ENCODE peak calls at places on chromosomes 11 and 22, in ten cellular contexts. N is spleen; S is fibroblast of lung; K is coronary artery; W is RWPE1; V is Calu3; F is body of pancreas; C is endothelial cell of umbilical vein; T is activated CD8-positive, alpha-beta T cell treated with anti-CD3 and anti-CD28 coated beads for 36 hours; P is CD8-positive, alpha-beta T cell. R is an unnamed sample.

GRCh38 chr11:27214713-27215112 is 148.3 kb downstream of the CCDC34 start:
- DNase-seq in T (no peak), W (no peak), P (no peak), V (no peak), N (no peak), K (no peak), C (no peak), F (no peak), S (no peak), R (no peak)

GRCh38 chr11:6483015-6483414 is 1.7 kb downstream of the TIMM10B start:
- DNase-seq in V (no peak), F (no peak), K (no peak), P (no peak), C (no peak), N (no peak), W (no peak), S (no peak), T (no peak), R (no peak)

GRCh38 chr11:38456371-38456770 is 1858.3 kb upstream of the RAG2 start:
- DNase-seq in T (no peak), K (no peak), W (peak; percentile 12), F (no peak), C (no peak), P (no peak), V (no peak), S (peak; percentile 31), N (no peak), R (no peak)

GRCh38 chr11:126607374-126607773 is 251.9 kb downstream of the ST3GAL4 start:
- DNase-seq in S (peak; percentile 37), P (no peak), N (no peak), K (no peak), F (peak; percentile 72), T (peak; percentile 24), W (peak; percentile 68), V (peak; percentile 67), C (peak; percentile 5), R (peak; percentile 61)

GRCh38 chr11:17273668-17274321 is 2.7 kb upstream of the NUCB2 start:
- DNase-seq in F (no peak), P (no peak), C (no peak), V (no peak), W (no peak), N (no peak), K (no peak), T (peak; percentile 45), S (no peak), R (no peak)

GRCh38 chr22:41779889-41780505 is 20.5 kb upstream of the CCDC134 start:
- DNase-seq in V (no peak), P (no peak), C (no peak), F (no peak), T (peak; percentile 35), N (peak; percentile 38), S (no peak), K (no peak), W (no peak), R (no peak)

GRCh38 chr11:118939412-118939915 is 13.7 kb upstream of the BCL9L start:
- DNase-seq in P (no peak), W (no peak), F (no peak), K (no peak), V (no peak), N (no peak), S (no peak), T (no peak), C (no peak), R (no peak)

GRCh38 chr11:2737876-2738275 is 38.1 kb upstream of the KCNQ1OT1 start:
- DNase-seq in V (peak; percentile 17), F (no peak), N (no peak), P (no peak), S (peak; percentile 23), K (no peak), W (no peak), C (no peak), T (no peak), R (peak; percentile 47)

GRCh38 chr11:5937868-5938602 is 4.0 kb upstream of the OR56A3 start:
- DNase-seq in V (no peak), F (no peak), N (no peak), T (no peak), C (no peak), W (no peak), S (no peak), P (no peak), K (no peak), R (no peak)

GRCh38 chr11:62747475-62748160 is 6.3 kb downstream of the ZBTB3 start:
- DNase-seq in P (no peak), S (no peak), C (no peak), T (no peak), F (no peak), K (no peak), V (no peak), W (no peak), N (no peak), R (no peak)

GRCh38 chr11:117627259-117627658 is 169.8 kb downstream of the DSCAML1 start:
- DNase-seq in W (no peak), T (no peak), N (peak; percentile 40), K (no peak), P (no peak), S (no peak), C (no peak), F (no peak), V (no peak), R (no peak)

GRCh38 chr11:123373754-123374621 is 56.1 kb upstream of the GRAMD1B start:
- DNase-seq in N (no peak), W (no peak), C (no peak), S (no peak), V (no peak), T (no peak), K (no peak), P (no peak), F (no peak), R (no peak)

GRCh38 chr22:20056161-20056560 is 23.9 kb upstream of the DGCR8 start:
- DNase-seq in P (no peak), V (no peak), F (no peak), S (no peak), W (no peak), N (no peak), K (no peak), C (no peak), T (no peak), R (no peak)

DNA sequence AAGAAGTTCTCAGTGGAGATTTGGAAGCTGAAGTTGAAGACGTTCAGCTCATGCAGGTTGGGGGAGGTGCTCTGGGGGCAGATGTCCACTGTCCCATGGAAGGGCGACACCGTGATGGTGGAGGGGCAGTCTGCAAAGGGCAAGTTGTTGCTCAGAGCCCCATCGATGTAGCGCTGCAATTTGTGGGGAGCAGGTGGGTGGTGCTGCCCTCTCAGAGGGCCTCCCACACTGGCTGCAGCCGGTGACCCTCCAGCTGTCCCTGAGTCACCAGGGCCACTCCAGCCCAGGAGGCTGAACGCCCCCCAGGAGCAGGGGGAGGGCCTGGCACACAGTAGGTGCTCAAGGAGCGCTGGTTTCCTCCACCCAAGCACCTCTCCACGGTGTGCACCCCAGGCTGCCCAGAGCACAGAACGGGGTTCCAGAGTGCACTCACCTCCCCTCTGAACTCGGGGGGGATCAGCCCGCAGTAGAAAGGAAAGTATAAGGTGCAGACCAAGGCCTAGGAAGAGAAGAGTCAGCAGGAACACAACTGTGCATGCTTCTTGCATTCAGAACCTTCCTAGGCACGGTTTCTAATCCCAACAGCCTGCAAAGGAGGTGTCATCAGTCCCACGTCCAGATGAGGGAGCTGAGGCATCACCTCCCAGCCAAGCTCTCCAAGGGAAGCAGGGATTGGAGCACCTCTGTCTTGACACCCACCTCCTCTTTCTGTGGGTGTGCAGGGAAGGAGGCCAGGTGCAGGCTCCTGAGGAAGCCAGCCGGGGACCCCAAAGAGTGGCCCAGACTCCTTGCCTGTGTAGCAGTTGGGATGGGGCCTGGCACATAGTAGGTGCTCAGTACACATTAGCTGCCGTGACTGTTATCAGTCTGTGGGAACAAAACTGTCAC is 2.2 kb downstream of the PNPLA5 start:
- DNase-seq in N (peak; percentile 28), C (no peak), S (peak; percentile 29), T (no peak), K (no peak), V (no peak), W (no peak), F (no peak), P (no peak), R (peak; percentile 44)
- TF ChIP-seq CTCF in N (no peak), C (no peak), S (peak; percentile 17), T (no peak), K (no peak), V (no peak), W (no peak), F (no peak), P (no peak), R (peak; percentile 47)

GRCh38 chr11:133064152-133064877 is 468.0 kb downstream of the OPCML start:
- DNase-seq in W (no peak), V (no peak), T (peak; percentile 26), P (no peak), S (peak; percentile 84), K (peak; percentile 75), C (peak; percentile 48), N (peak; percentile 82), F (peak; percentile 64), R (peak; percentile 1)
- TF ChIP-seq CTCF in W (no peak), V (no peak), T (peak; percentile 22), P (no peak), S (peak; percentile 61), K (no peak), C (peak; percentile 63), N (peak; percentile 59), F (peak; percentile 69), R (no peak)

DNA sequence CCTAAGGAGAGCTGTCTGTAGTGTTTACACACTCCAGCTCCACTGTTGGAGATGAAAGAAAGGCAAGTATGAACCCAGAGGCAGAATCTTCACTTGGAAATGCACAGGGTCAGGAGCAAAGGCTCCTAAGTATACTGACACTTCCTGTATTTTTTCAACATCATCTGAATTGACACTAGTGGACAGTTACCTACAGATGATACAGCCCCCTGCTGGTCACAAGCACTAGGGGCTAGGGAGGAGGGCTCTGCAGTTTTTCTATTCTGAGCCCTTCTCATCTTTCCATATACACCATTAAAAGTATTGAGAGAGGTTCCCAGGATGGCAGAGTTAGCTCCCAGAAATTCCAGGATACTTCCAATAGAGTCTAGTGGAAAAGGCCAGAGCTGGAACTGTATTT is 290.3 kb upstream of the API5 start:
- DNase-seq in N (no peak), W (no peak), V (no peak), C (no peak), P (no peak), T (peak; percentile 2), K (no peak), S (no peak), F (no peak), R (no peak)
- TF ChIP-seq CTCF in N (no peak), W (no peak), V (no peak), C (no peak), P (no peak), T (no peak), K (no peak), S (no peak), F (no peak), R (no peak)

DNA sequence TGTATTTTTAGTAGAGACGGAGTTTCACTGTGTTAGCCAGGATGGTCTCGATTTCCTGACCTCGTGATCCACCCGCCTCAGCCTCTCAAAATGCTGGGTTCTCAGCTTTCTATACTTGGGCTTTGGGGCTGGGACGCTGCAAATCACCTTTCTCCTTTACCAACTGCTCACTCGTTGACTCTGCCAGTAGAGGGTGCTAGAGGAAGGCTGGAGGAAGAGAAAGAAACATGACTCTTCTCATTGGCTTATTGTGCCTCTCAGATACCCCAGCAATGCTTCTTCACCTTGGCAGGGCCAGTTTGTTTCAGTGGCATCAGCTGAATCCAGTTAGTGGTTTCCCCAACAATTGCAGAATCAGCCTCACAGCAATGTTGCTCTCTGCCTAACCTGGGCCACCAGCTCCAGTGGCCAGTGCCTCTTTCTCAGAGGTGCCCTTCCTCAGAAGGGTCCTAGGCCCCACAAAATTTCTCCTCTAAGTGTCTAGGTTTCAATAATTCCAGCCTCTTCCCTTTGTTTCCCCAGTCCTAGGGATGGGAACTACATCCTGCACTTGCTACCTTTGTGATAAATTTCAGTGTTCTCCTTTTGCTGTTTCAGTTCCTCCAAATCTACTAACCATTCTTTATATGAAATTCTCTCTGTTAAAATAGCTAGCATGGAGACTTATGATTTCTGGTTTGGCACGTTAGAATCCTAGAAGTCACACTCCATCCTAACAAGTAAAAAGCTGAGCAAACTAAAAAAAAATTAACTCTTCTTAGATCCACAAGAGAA is 71.5 kb upstream of the VSTM5 start:
- DNase-seq in N (no peak), K (no peak), C (peak; percentile 59), F (peak; percentile 63), V (peak; percentile 59), T (peak; percentile 44), P (no peak), W (peak; percentile 63), S (peak; percentile 64), R (peak; percentile 85)
- TF ChIP-seq CTCF in N (peak; percentile 25), K (no peak), C (peak; percentile 57), F (peak; percentile 53), V (peak; percentile 59), T (peak; percentile 58), P (no peak), W (peak; percentile 52), S (peak; percentile 80), R (peak; percentile 91)